ENCODE peak calls at places on chromosomes 13 and 19, in six cellular contexts. P, G, A, K, V and Q are unnamed samples.

GRCh38 chr19:10271543-10272086 is 695 bp downstream of the ICAM1 start:
- DNase-seq in P (no peak), G (peak), A (peak), K (no peak), V (no peak), Q (peak)

GRCh38 chr13:112064222-112064621 is 2.7 kb upstream of the SOX1 start:
- DNase-seq in P (no peak), G (no peak), A (no peak), K (no peak), V (no peak), Q (no peak)

GRCh38 chr13:101955764-101956163 is 446.1 kb downstream of the FGF14 start:
- DNase-seq in P (no peak), G (no peak), A (no peak), K (no peak), V (no peak), Q (no peak)

GRCh38 chr19:50780753-50781480 is 9.3 kb upstream of the ACP4 start:
- DNase-seq in P (no peak), G (no peak), A (no peak), K (no peak), V (no peak), Q (no peak)

GRCh38 chr13:45704211-45704739 is 2.2 kb downstream of the CBY2 start:
- DNase-seq in P (no peak), G (no peak), A (no peak), K (no peak), V (no peak), Q (no peak)

GRCh38 chr19:18985257-18985656 is 44.2 kb upstream of the HOMER3 start:
- DNase-seq in P (no peak), G (peak), A (no peak), K (no peak), V (peak), Q (peak)

GRCh38 chr13:41352935-41353801 is 42.1 kb downstream of the NAA16 start:
- DNase-seq in P (no peak), G (peak), A (peak), K (peak), V (peak), Q (peak)

GRCh38 chr19:52070496-52070895 is 21.9 kb upstream of the ZNF432 start:
- DNase-seq in P (no peak), G (peak), A (no peak), K (peak), V (no peak), Q (peak)

GRCh38 chr19:50808856-50809255 is 14.7 kb downstream of the KLK1 start:
- DNase-seq in P (no peak), G (no peak), A (no peak), K (no peak), V (no peak), Q (no peak)

GRCh38 chr13:46124531-46124966 is 19.7 kb upstream of the CPB2 start:
- DNase-seq in P (no peak), G (no peak), A (no peak), K (no peak), V (peak), Q (no peak)

GRCh38 chr13:50587839-50588373 is 255.6 kb downstream of the DLEU7 start:
- DNase-seq in P (no peak), G (no peak), A (no peak), K (no peak), V (no peak), Q (peak)

GRCh38 chr13:26810095-26810494 is 49.5 kb upstream of the GPR12 start:
- DNase-seq in P (no peak), G (no peak), A (no peak), K (no peak), V (no peak), Q (no peak)

GRCh38 chr13:24923305-24923640 is 159.3 kb downstream of the RNF17 start:
- DNase-seq in P (no peak), G (peak), A (peak), K (peak), V (no peak), Q (no peak)

GRCh38 chr19:44640518-44640917 is 3.2 kb upstream of the PVR start:
- DNase-seq in P (no peak), G (peak), A (no peak), K (peak), V (no peak), Q (no peak)

GRCh38 chr19:19554074-19555023 is 16.3 kb downstream of the CILP2 start:
- DNase-seq in P (no peak), G (peak), A (peak), K (peak), V (peak), Q (peak)

GRCh38 chr13:97978661-97979450 is 25.4 kb downstream of the IPO5 start:
- DNase-seq in P (no peak), G (peak), A (no peak), K (peak), V (no peak), Q (no peak)

GRCh38 chr19:32976223-32976805 is 4.3 kb downstream of the FAAP24 start:
- DNase-seq in P (no peak), G (peak), A (peak), K (peak), V (peak), Q (peak)

GRCh38 chr13:112072531-112073244 is 5.7 kb downstream of the SOX1 start:
- DNase-seq in P (no peak), G (no peak), A (no peak), K (no peak), V (no peak), Q (no peak)

GRCh38 chr19:37991841-37992248 is 84.8 kb downstream of the SIPA1L3 start:
- DNase-seq in P (no peak), G (no peak), A (no peak), K (peak), V (no peak), Q (no peak)

GRCh38 chr13:45737571-45738002 is 35.5 kb downstream of the CBY2 start:
- DNase-seq in P (no peak), G (no peak), A (no peak), K (no peak), V (no peak), Q (no peak)

GRCh38 chr19:46760363-46760762 is 14.1 kb upstream of the STRN4 start:
- DNase-seq in P (no peak), G (no peak), A (no peak), K (no peak), V (no peak), Q (no peak)

GRCh38 chr19:37594064-37594981 is at the start of the genes ZNF540 and ZNF571:
- DNase-seq in P (peak), G (peak), A (peak), K (peak), V (peak), Q (peak)

GRCh38 chr13:94384217-94384905 is 95.1 kb downstream of the DCT start:
- DNase-seq in P (no peak), G (no peak), A (no peak), K (no peak), V (no peak), Q (no peak)

GRCh38 chr13:36752673-36753072 is 66.3 kb upstream of the RFXAP start:
- DNase-seq in P (no peak), G (no peak), A (no peak), K (no peak), V (no peak), Q (peak)

GRCh38 chr19:39814595-39814994 is 19.4 kb downstream of the DYRK1B start:
- DNase-seq in P (no peak), G (no peak), A (no peak), K (no peak), V (no peak), Q (no peak)

GRCh38 chr19:55519461-55520311 is 17.2 kb downstream of the SBK2 start:
- DNase-seq in P (no peak), G (peak), A (no peak), K (peak), V (no peak), Q (peak)

GRCh38 chr19:30648321-30648720 is 276.1 kb downstream of the ZNF536 start:
- DNase-seq in P (no peak), G (no peak), A (no peak), K (no peak), V (no peak), Q (no peak)

GRCh38 chr19:47109541-47110375 is 3.8 kb downstream of the ZC3H4 start:
- DNase-seq in P (no peak), G (peak), A (peak), K (peak), V (peak), Q (peak)

GRCh38 chr13:52812941-52813340 is 35.5 kb downstream of the PCDH8 start:
- DNase-seq in P (no peak), G (no peak), A (no peak), K (no peak), V (no peak), Q (no peak)

GRCh38 chr19:48991823-48992570 is 1.1 kb downstream of the GYS1 start:
- DNase-seq in P (no peak), G (peak), A (no peak), K (peak), V (no peak), Q (peak)

GRCh38 chr19:16070366-16070990 is 5.8 kb upstream of the TPM4 start:
- DNase-seq in P (peak), G (no peak), A (peak), K (peak), V (peak), Q (no peak)

GRCh38 chr13:48591889-48592725 is 59.2 kb upstream of the RCBTB2 start:
- DNase-seq in P (no peak), G (no peak), A (no peak), K (no peak), V (no peak), Q (no peak)

GRCh38 chr19:2151339-2152229 is at the start of gene AP3D1:
- DNase-seq in P (peak), G (peak), A (peak), K (peak), V (peak), Q (peak)

GRCh38 chr19:18905520-18906236 is 9.7 kb upstream of the CERS1 start:
- DNase-seq in P (peak), G (no peak), A (no peak), K (no peak), V (no peak), Q (no peak)

GRCh38 chr19:38384209-38385027 is 3.4 kb downstream of the GGN start:
- DNase-seq in P (no peak), G (no peak), A (no peak), K (peak), V (no peak), Q (no peak)

GRCh38 chr19:31066385-31066784 is 282.9 kb downstream of the TSHZ3 start:
- DNase-seq in P (no peak), G (no peak), A (no peak), K (peak), V (no peak), Q (no peak)

GRCh38 chr13:26873174-26873698 is 112.7 kb upstream of the GPR12 start:
- DNase-seq in P (no peak), G (no peak), A (no peak), K (no peak), V (no peak), Q (no peak)

GRCh38 chr13:108213946-108214345 is 1.4 kb downstream of the LIG4 start:
- DNase-seq in P (no peak), G (no peak), A (no peak), K (peak), V (no peak), Q (no peak)